ENCODE peak calls at places on chromosomes 4 and X, in five cellular contexts. C is kidney epithelial cell, H is cardiac muscle cell, U is SK-N-SH, X is cardiac fibroblast. F is an unnamed sample.

GRCh38 chrX:15747626-15748173 is 9.6 kb downstream of the CA5B start:
- DNase-seq in C (no peak), X (no peak), U (no peak), H (no peak), F (no peak)

GRCh38 chr4:74555231-74555630 is 110.3 kb downstream of the AREG start:
- DNase-seq in X (peak), U (no peak), C (peak), H (no peak), F (peak)

GRCh38 chr4:18075823-18076433 is 54.4 kb upstream of the LCORL start:
- DNase-seq in X (peak), U (peak), C (no peak), H (no peak), F (no peak)

GRCh38 chrX:103063191-103063845 is 653 bp downstream of the BEX1 start:
- DNase-seq in H (peak), U (peak), C (no peak), X (peak), F (no peak)

GRCh38 chrX:790031-790430 is 159.4 kb downstream of the SHOX start:
- DNase-seq in H (no peak), U (no peak), C (no peak), X (no peak), F (no peak)

GRCh38 chr4:95572304-95572991 is 23.7 kb upstream of the UNC5C start:
- DNase-seq in C (peak), H (peak), U (no peak), X (peak), F (no peak)

GRCh38 chr4:54402880-54403503 is 173.9 kb downstream of the PDGFRA start:
- DNase-seq in U (no peak), C (no peak), X (no peak), H (no peak), F (no peak)

GRCh38 chr4:27836505-27836904 is 975.9 kb downstream of the STIM2 start:
- DNase-seq in U (no peak), H (no peak), X (peak), C (no peak), F (no peak)

GRCh38 chr4:68180858-68181531 is 51.3 kb upstream of the TMPRSS11F start:
- DNase-seq in H (no peak), U (no peak), C (peak), X (peak), F (no peak)

GRCh38 chr4:40887690-40888089 is 137.9 kb downstream of the NSUN7 start:
- DNase-seq in X (peak), U (no peak), H (no peak), C (no peak), F (peak)

GRCh38 chrX:39212456-39212855 is 411.2 kb downstream of the MID1IP1 start:
- DNase-seq in C (no peak), U (no peak), X (no peak), H (no peak), F (no peak)

GRCh38 chrX:154712781-154713391 is 38.0 kb downstream of the GAB3 start:
- DNase-seq in U (no peak), C (no peak), X (peak), H (no peak), F (no peak)

GRCh38 chr4:128675083-128675482 is 134.4 kb upstream of the JADE1 start:
- DNase-seq in H (no peak), C (no peak), U (no peak), X (no peak), F (no peak)

GRCh38 chr4:178070155-178070554 is 627.9 kb upstream of the AGA start:
- DNase-seq in H (no peak), X (no peak), U (no peak), C (no peak), F (no peak)

GRCh38 chrX:110056419-110056818 is 53.5 kb downstream of the TMEM164 start:
- DNase-seq in H (no peak), U (no peak), X (peak), C (no peak), F (no peak)

GRCh38 chrX:149830192-149830873 is 48.6 kb downstream of the MAGEA9 start:
- DNase-seq in C (no peak), U (no peak), X (peak), H (peak), F (no peak)

GRCh38 chr4:15805583-15806517 is 27.7 kb downstream of the CD38 start:
- DNase-seq in U (peak), C (peak), H (peak), X (peak), F (no peak)

GRCh38 chrX:64571011-64571410 is 175.8 kb upstream of the MTMR8 start:
- DNase-seq in H (no peak), U (no peak), X (no peak), C (no peak), F (no peak)

GRCh38 chr4:20572976-20573375 is 127.3 kb upstream of the PACRGL start:
- DNase-seq in X (no peak), U (no peak), H (no peak), C (no peak), F (no peak)

GRCh38 chr4:185020863-185021761 is 2.8 kb downstream of the HELT start:
- DNase-seq in X (no peak), U (no peak), C (no peak), H (no peak), F (no peak)

GRCh38 chr4:70768301-70768948 is 46.7 kb downstream of the RUFY3 start:
- DNase-seq in X (peak), U (no peak), H (no peak), C (no peak), F (no peak)

GRCh38 chrX:39975094-39975865 is 122.5 kb downstream of the BCOR start:
- DNase-seq in H (no peak), U (no peak), C (no peak), X (no peak), F (no peak)

GRCh38 chrX:13778916-13779315 is 38.0 kb downstream of the GPM6B start:
- DNase-seq in H (no peak), X (peak), C (no peak), U (no peak), F (no peak)

GRCh38 chr4:102326951-102327350 is 18.3 kb downstream of the SLC39A8 start:
- DNase-seq in H (no peak), C (no peak), U (no peak), X (no peak), F (no peak)

GRCh38 chrX:132001127-132001526 is 22.0 kb upstream of the STK26 start:
- DNase-seq in U (no peak), X (no peak), C (no peak), H (no peak), F (no peak)

GRCh38 chrX:123728001-123728400 is 4.9 kb downstream of the THOC2 start:
- DNase-seq in H (no peak), U (no peak), C (no peak), X (no peak), F (no peak)

GRCh38 chr4:148044889-148045352 is 313.0 kb downstream of the ARHGAP10 start:
- DNase-seq in X (peak), C (no peak), U (peak), H (no peak), F (no peak)

GRCh38 chr4:158410272-158410671 is 111.4 kb upstream of the RXFP1 start:
- DNase-seq in X (peak), C (no peak), H (no peak), U (no peak), F (no peak)

GRCh38 chrX:2596050-2596449 is 95.0 kb upstream of the CD99 start:
- DNase-seq in H (no peak), C (no peak), X (peak), U (no peak), F (no peak)

GRCh38 chr4:2793920-2794706 is 1.2 kb downstream of the SH3BP2 start:
- DNase-seq in X (peak), C (no peak), H (no peak), U (peak), F (no peak)

GRCh38 chr4:2794707-2795557 is 2.0 kb downstream of the SH3BP2 start:
- DNase-seq in U (no peak), C (no peak), X (peak), H (no peak), F (no peak)

GRCh38 chr4:2792711-2793577 is at the start of gene SH3BP2:
- DNase-seq in H (peak), U (peak), X (peak), C (no peak), F (no peak)

GRCh38 chr4:2792396-2792710 is 532 bp upstream of the SH3BP2 start:
- DNase-seq in U (no peak), H (no peak), X (no peak), C (no peak), F (no peak)

DNA sequence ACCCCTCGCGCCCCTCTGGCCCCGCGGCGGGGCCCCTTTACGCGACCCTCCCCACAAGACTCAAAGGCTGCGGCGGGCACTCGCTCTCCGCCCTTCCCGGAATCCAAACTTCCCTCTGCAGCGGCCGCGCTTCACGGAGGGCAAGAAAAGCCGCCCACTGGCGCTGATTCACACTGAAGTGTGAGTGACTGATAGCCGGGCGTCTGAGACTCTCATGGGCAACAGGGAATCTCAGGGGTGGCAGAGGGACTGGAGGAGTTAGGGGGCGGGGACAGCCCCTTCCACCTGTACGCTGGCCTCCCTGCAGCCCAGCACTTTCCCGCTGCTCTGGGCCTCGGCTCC is 664 bp downstream of the SH3BP2 start:
- DNase-seq in H (no peak), C (no peak), U (peak), X (peak), F (no peak)
- H3K4me3 ChIP-seq in H (peak), C (peak), U (peak), X (peak), F (peak)

GRCh38 chr4:153542835-153543234 is 76.7 kb downstream of the TMEM131L start:
- DNase-seq in X (no peak), H (no peak), U (no peak), C (no peak), F (no peak)
- TF ChIP-seq CTCF in X (peak), H (no peak), U (peak), C (no peak), F (no peak)

DNA sequence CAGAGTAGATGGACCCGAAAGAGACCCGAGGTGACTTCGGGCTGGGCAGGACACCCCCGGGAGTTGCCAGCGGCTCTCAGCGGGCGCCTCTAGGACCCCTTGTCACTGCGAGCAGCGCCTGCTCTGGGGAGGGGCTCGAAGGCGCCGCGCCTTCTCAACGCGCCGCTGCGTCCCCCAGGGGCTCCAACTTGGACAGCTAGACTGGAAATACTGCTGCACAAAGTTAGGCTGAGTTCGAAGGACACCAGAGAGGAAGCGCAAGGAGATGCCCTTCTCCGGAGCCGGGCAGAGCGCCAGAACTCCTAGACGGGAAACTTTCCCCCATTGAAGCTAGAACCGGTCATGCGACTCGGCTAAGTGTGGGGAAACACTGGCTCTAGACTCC is 493 bp upstream of the KCNIP4 start:
- DNase-seq in X (peak), H (peak), C (no peak), U (no peak), F (no peak)
- H3K4me3 ChIP-seq in X (peak), H (peak), C (peak), U (peak), F (peak)

GRCh38 chr4:8021796-8022195 is 82.1 kb upstream of the AFAP1 start:
- DNase-seq in H (no peak), X (no peak), U (peak), C (no peak), F (no peak)
- TF ChIP-seq CTCF in H (peak), X (peak), U (peak), C (peak), F (peak)

DNA sequence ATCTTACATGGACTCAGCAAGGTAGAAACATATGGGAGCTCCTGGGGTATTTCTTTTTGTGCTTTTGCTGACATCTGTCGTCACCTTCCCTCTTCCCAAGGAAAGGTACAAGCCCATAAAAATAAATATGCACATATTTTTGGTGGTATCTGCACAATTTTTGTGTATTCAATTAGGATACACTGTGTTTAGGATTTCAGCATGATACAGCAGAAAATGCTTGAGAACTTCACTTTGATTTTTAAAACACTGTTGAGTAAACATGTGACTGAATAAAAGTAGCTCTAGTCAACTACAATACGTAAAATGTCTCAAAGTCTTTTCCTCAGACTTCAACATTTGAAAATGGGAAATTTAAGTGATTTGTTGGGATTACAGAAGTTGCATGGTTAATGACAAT is 99.4 kb upstream of the SPANXC start:
- DNase-seq in H (no peak), X (peak), U (no peak), C (no peak), F (no peak)
- H3K4me3 ChIP-seq in H (no peak), X (no peak), U (no peak), C (no peak), F (no peak)